ENCODE peak calls at places on chromosomes 6 and 20, in five cellular contexts. B, G, D, Q and P are unnamed samples.
A peak's percentile ranks its signal among the peaks of the same experiment; 100 is the strongest.

GRCh38 chr6:90411292-90411781 is 114.7 kb upstream of the BACH2 start:
- DNase-seq in B (peak; percentile 90), G (no peak), D (peak; percentile 64), Q (no peak), P (no peak)

GRCh38 chr6:99384507-99384906 is 9.5 kb downstream of the COQ3 start:
- DNase-seq in B (no peak), G (no peak), D (no peak), Q (no peak), P (no peak)

GRCh38 chr6:56226946-56227879 is 20.2 kb downstream of the COL21A1 start:
- DNase-seq in B (no peak), G (no peak), D (no peak), Q (peak; percentile 69), P (no peak)

GRCh38 chr6:22248513-22249308 is 48.1 kb downstream of the PRL start:
- DNase-seq in B (peak; percentile 92), G (no peak), D (no peak), Q (peak; percentile 80), P (no peak)

GRCh38 chr6:137866200-137866913 is 702 bp upstream of the TNFAIP3 start:
- DNase-seq in B (peak; percentile 51), G (peak; percentile 57), D (no peak), Q (no peak), P (peak; percentile 39)

GRCh38 chr20:48923149-48923718 is 1.7 kb downstream of the ARFGEF2 start:
- DNase-seq in B (no peak), G (no peak), D (no peak), Q (peak; percentile 48), P (no peak)

GRCh38 chr20:13220857-13221297 is at the start of gene ISM1:
- DNase-seq in B (peak; percentile 19), G (no peak), D (peak; percentile 81), Q (peak; percentile 6), P (no peak)

GRCh38 chr20:53757472-53757913 is 163.9 kb upstream of the ZNF217 start:
- DNase-seq in B (no peak), G (no peak), D (no peak), Q (no peak), P (no peak)

GRCh38 chr20:57260959-57261357 is 5.5 kb downstream of the BMP7 start:
- DNase-seq in B (no peak), G (no peak), D (no peak), Q (no peak), P (no peak)

GRCh38 chr20:33814238-33814712 is 3.1 kb downstream of the CHMP4B start:
- DNase-seq in B (peak; percentile 26), G (no peak), D (no peak), Q (no peak), P (no peak)

GRCh38 chr6:7245668-7246393 is 67.2 kb downstream of the SSR1 start:
- DNase-seq in B (no peak), G (no peak), D (peak; percentile 30), Q (no peak), P (no peak)

GRCh38 chr6:158377866-158378265 is 65.6 kb downstream of the TULP4 start:
- DNase-seq in B (peak; percentile 6), G (no peak), D (no peak), Q (peak; percentile 24), P (no peak)

GRCh38 chr20:605237-605636 is 4.9 kb downstream of the TCF15 start:
- DNase-seq in B (peak; percentile 35), G (no peak), D (no peak), Q (no peak), P (no peak)

GRCh38 chr6:33208089-33208967 is at the start of gene RING1:
- DNase-seq in B (peak; percentile 75), G (peak; percentile 80), D (peak; percentile 94), Q (peak; percentile 82), P (peak; percentile 86)

GRCh38 chr6:7974932-7975763 is 64.6 kb upstream of the TXNDC5 start:
- DNase-seq in B (peak; percentile 91), G (peak; percentile 59), D (peak; percentile 58), Q (peak; percentile 100), P (peak; percentile 39)

GRCh38 chr6:108961985-108962384 is 113.8 kb downstream of the ARMC2 start:
- DNase-seq in B (no peak), G (no peak), D (no peak), Q (peak; percentile 87), P (no peak)

GRCh38 chr6:161748535-161749386 is 474.9 kb upstream of the AGPAT4 start:
- DNase-seq in B (peak; percentile 44), G (no peak), D (peak; percentile 97), Q (peak; percentile 16), P (peak; percentile 22)

GRCh38 chr6:47073125-47074110 is 31.3 kb upstream of the ADGRF1 start:
- DNase-seq in B (no peak), G (no peak), D (no peak), Q (no peak), P (no peak)

GRCh38 chr6:19478992-19479391 is 358.2 kb upstream of the ID4 start:
- DNase-seq in B (peak; percentile 71), G (no peak), D (no peak), Q (peak; percentile 18), P (no peak)

GRCh38 chr20:36155991-36156390 is 1.5 kb downstream of the EPB41L1 start:
- DNase-seq in B (no peak), G (no peak), D (no peak), Q (no peak), P (no peak)

GRCh38 chr6:17086469-17086868 is 15.4 kb upstream of the STMND1 start:
- DNase-seq in B (peak; percentile 73), G (peak; percentile 60), D (peak; percentile 60), Q (peak; percentile 82), P (no peak)

GRCh38 chr20:40797425-40797824 is 108.4 kb upstream of the MAFB start:
- DNase-seq in B (peak; percentile 9), G (no peak), D (peak; percentile 65), Q (peak; percentile 28), P (no peak)

GRCh38 chr6:31272856-31273626 is 1.1 kb upstream of the HLA-C start:
- DNase-seq in B (no peak), G (no peak), D (no peak), Q (no peak), P (no peak)

GRCh38 chr6:42790549-42791181 is 8.8 kb downstream of the BICRAL start:
- DNase-seq in B (no peak), G (no peak), D (peak; percentile 80), Q (no peak), P (no peak)

GRCh38 chr6:169724554-169725269 is 412 bp upstream of the PHF10 start:
- DNase-seq in B (no peak), G (peak; percentile 25), D (peak; percentile 94), Q (peak; percentile 47), P (peak; percentile 19)

GRCh38 chr20:50292324-50293243 is 102.0 kb downstream of the CEBPB start:
- DNase-seq in B (peak; percentile 91), G (peak; percentile 89), D (peak; percentile 86), Q (peak; percentile 98), P (peak; percentile 97)

GRCh38 chr6:37059344-37060194 is 54.1 kb downstream of the FGD2 start:
- DNase-seq in B (peak; percentile 98), G (peak; percentile 64), D (peak; percentile 94), Q (peak; percentile 95), P (peak; percentile 52)

GRCh38 chr6:85116475-85116874 is 333.4 kb upstream of the NT5E start:
- DNase-seq in B (no peak), G (no peak), D (no peak), Q (no peak), P (no peak)

GRCh38 chr6:1402369-1402768 is 13.0 kb downstream of the FOXF2 start:
- DNase-seq in B (no peak), G (no peak), D (no peak), Q (no peak), P (no peak)